ENCODE peak calls at places on chromosomes 11 and 22, in four cellular contexts. One of them, this sample, is unnamed. For H3K4me1, the result is how much of the 10 kb centered on the place peaks cover.

GRCh38 chr11:43942651-43943356 is 367 bp downstream of the C11orf96 start:
- DNase-seq in keratinocyte: no peak
- DNase-seq in OCI-LY7: no peak
- DNase-seq in pancreas: no peak
- DNase-seq in this sample: no peak

GRCh38 chr11:106601637-106602297 is 416.5 kb downstream of the GUCY1A2 start:
- DNase-seq in keratinocyte: no peak
- DNase-seq in OCI-LY7: no peak
- DNase-seq in pancreas: no peak
- DNase-seq in this sample: no peak

GRCh38 chr11:69537855-69538640 is 56.6 kb downstream of the LINC01488 start:
- DNase-seq in keratinocyte: no peak
- DNase-seq in OCI-LY7: no peak
- DNase-seq in pancreas: no peak
- DNase-seq in this sample: no peak

GRCh38 chr11:61542024-61542461 is 33.5 kb downstream of the LRRC10B start:
- DNase-seq in pancreas: no peak
- DNase-seq in OCI-LY7: no peak
- DNase-seq in keratinocyte: no peak
- DNase-seq in this sample: no peak

GRCh38 chr22:50218996-50219727 is 18.4 kb downstream of the SELENOO start:
- DNase-seq in OCI-LY7: no peak
- DNase-seq in pancreas: peak
- DNase-seq in keratinocyte: no peak
- DNase-seq in this sample: peak

GRCh38 chr11:45554230-45554967 is 111.0 kb downstream of the CHST1 start:
- DNase-seq in pancreas: no peak
- DNase-seq in keratinocyte: no peak
- DNase-seq in OCI-LY7: no peak
- DNase-seq in this sample: peak

GRCh38 chr11:65448074-65448417 is 25.4 kb downstream of the NEAT1 start:
- DNase-seq in OCI-LY7: peak
- DNase-seq in pancreas: no peak
- DNase-seq in keratinocyte: no peak
- DNase-seq in this sample: no peak

GRCh38 chr11:11028017-11028692 is 170.3 kb upstream of the ZBED5 start:
- DNase-seq in OCI-LY7: peak
- DNase-seq in keratinocyte: peak
- DNase-seq in pancreas: peak
- DNase-seq in this sample: peak

GRCh38 chr11:67373916-67374570 is 645 bp upstream of the CLCF1 start:
- DNase-seq in OCI-LY7: peak
- DNase-seq in keratinocyte: peak
- DNase-seq in pancreas: peak
- DNase-seq in this sample: peak

GRCh38 chr11:74196781-74197486 is 25.8 kb downstream of the PPME1 start:
- DNase-seq in keratinocyte: no peak
- DNase-seq in OCI-LY7: no peak
- DNase-seq in pancreas: no peak
- DNase-seq in this sample: no peak

GRCh38 chr11:74538680-74539079 is 45.2 kb upstream of the LIPT2 start:
- DNase-seq in OCI-LY7: no peak
- DNase-seq in keratinocyte: no peak
- DNase-seq in pancreas: no peak
- DNase-seq in this sample: no peak

GRCh38 chr22:42945027-42945426 is 69.9 kb downstream of the PACSIN2 start:
- DNase-seq in pancreas: no peak
- DNase-seq in OCI-LY7: no peak
- DNase-seq in keratinocyte: no peak
- DNase-seq in this sample: no peak

GRCh38 chr22:42944409-42944808 is 70.5 kb downstream of the PACSIN2 start:
- DNase-seq in keratinocyte: no peak
- DNase-seq in pancreas: no peak
- DNase-seq in OCI-LY7: no peak
- DNase-seq in this sample: no peak

GRCh38 chr22:42943981-42944380 is 71.0 kb downstream of the PACSIN2 start:
- DNase-seq in OCI-LY7: no peak
- DNase-seq in keratinocyte: no peak
- DNase-seq in pancreas: no peak
- DNase-seq in this sample: no peak

GRCh38 chr22:42939941-42940653 is 74.9 kb downstream of the PACSIN2 start:
- DNase-seq in pancreas: peak
- DNase-seq in keratinocyte: no peak
- DNase-seq in OCI-LY7: no peak
- DNase-seq in this sample: no peak

DNA sequence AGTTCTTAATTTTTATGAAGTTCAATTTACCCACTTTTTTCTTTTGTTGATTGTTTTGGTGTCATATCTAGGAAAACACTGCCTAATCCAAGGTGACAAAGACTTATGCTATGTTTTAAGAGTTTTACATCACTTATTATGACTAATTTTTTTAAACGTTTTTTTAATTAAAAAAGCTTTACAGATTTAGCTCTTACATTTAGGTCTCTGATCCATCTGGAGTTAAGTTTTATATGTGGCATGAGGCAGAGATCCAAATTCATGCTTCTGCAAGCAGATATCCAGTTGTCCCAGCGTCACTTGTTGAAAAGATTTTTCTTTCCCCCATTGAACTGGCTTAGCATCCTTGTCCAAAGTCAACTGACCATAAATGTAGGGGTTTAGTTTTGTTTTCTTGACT is 72.6 kb downstream of the PACSIN2 start:
- DNase-seq in OCI-LY7: no peak
- DNase-seq in keratinocyte: no peak
- DNase-seq in pancreas: no peak
- DNase-seq in this sample: no peak
- H3K4me1 ChIP-seq in OCI-LY7: under half
- H3K4me1 ChIP-seq in keratinocyte: under half
- H3K4me1 ChIP-seq in pancreas: half or more
- H3K4me1 ChIP-seq in this sample: under half

DNA sequence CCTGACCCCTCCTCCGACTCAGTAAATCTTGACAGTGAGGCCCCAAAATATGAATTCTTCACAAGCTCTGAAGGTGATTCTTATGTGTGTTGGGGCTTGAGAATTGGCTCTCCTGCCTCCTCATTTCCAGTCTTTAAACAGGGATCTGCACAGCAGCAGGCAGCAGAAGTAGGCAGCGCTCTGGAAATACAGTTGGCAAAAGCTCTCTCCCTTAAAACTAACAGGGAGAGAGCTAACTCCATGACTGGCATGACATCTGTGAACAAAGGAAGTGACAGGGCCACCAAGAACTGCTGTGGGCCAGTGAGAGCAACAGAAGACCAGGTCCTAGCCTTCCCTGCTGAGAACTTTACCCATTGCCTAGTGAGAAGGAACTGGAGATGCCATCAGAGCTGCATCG is 70.1 kb downstream of the PANX1 start:
- DNase-seq in pancreas: no peak
- DNase-seq in OCI-LY7: no peak
- DNase-seq in keratinocyte: no peak
- DNase-seq in this sample: no peak
- TF ChIP-seq CTCF in pancreas: no peak
- TF ChIP-seq CTCF in OCI-LY7: no peak
- TF ChIP-seq CTCF in keratinocyte: no peak
- TF ChIP-seq CTCF in this sample: no peak

DNA sequence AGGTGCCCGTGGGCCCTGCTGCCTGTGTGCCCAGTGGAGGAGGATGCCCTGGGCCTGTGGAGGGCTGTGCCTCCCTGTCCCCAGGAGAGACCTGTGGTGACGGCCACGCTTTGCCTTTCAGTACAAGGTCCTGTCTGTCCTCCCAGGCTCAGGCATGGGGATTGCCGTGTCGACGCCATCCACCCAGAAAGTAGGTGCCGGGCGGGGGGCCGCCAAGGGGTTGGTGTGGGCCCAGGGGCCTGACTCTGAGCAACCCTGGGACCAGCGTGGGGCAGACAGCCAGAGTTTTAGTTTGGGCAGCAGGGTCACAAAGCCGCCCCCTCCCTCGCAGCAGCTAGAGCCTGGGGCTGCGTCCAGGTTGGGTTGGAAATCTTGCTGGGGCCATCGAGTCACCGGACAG is 56.3 kb downstream of the GRAMD4 start:
- DNase-seq in pancreas: no peak
- DNase-seq in OCI-LY7: no peak
- DNase-seq in keratinocyte: no peak
- DNase-seq in this sample: no peak
- H3K27ac ChIP-seq in pancreas: no peak
- H3K27ac ChIP-seq in OCI-LY7: no peak
- H3K27ac ChIP-seq in keratinocyte: no peak
- H3K27ac ChIP-seq in this sample: peak

DNA sequence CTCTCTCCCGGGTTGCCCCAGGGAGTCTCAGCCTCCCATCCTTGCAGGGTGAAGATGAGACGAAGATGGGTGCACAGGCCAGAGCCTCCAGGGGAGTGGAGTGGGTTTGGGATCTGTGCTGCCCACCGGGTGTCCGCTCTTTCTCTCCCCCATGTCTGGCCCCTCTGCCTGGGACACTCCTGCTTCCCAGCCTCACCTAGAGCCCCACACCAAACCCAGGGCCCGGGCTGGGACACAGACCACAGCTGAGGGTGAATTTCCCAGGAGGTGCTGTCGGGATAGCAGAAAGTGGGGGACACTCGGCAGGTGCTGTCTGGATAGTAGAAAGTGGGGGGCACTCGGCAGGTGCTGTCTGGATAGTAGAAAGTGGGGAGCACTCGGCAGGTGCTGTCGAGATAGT is 25.0 kb upstream of the KRTAP5-7 start:
- DNase-seq in OCI-LY7: no peak
- DNase-seq in pancreas: no peak
- DNase-seq in keratinocyte: no peak
- DNase-seq in this sample: no peak
- H3K4me1 ChIP-seq in OCI-LY7: under half
- H3K4me1 ChIP-seq in pancreas: under half
- H3K4me1 ChIP-seq in keratinocyte: under half
- H3K4me1 ChIP-seq in this sample: under half

DNA sequence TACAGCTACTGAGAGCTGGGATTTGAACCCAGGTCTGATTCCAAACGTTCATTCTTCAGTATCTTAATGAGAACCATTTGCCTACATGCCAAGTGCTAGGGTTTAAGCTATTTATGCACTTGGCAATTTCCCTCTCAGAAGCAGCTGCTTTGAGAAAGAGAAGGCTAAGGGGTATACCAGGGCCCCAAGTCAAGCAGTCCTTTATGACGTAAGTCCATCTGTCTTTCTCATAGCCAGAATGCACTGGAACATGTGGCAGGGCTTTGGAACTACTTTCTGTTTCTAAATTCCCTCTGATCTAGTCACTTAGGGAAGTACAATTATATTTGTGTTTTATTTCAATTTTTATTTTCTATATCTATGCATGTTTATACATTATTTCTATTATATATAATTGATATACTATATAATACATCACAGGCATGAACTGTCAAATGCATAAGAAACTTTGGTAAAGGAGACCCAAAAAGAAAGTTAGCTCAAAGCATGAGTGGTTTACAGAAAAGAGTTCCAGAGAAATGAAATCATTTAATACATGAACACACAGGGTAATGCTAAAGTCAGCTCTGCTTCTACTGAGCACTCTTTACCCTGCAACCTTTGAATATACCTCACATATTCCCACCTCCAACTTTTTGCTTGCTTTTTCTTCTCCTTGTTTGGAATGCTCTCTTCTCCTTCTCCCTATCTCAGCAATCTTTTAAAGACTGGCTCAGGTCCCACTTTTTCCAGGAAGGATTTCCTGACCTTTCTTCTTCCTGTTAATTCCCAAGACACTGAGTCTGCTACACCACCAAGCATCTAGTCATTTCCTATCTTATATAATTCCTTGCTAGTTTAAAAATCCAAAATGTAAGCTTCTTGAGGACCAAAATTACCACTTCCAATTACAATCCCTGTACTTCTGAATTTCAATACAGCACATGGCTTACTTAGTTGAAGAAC is 80.5 kb upstream of the GDPD4 start:
- DNase-seq in keratinocyte: no peak
- DNase-seq in OCI-LY7: no peak
- DNase-seq in pancreas: no peak
- DNase-seq in this sample: no peak
- TF ChIP-seq CTCF in keratinocyte: no peak
- TF ChIP-seq CTCF in OCI-LY7: no peak
- TF ChIP-seq CTCF in pancreas: no peak
- TF ChIP-seq CTCF in this sample: no peak

GRCh38 chr22:46322711-46323110 is 12.8 kb upstream of the TRMU start:
- DNase-seq in pancreas: peak
- DNase-seq in OCI-LY7: no peak
- DNase-seq in keratinocyte: no peak
- DNase-seq in this sample: no peak
- H3K27ac ChIP-seq in pancreas: no peak
- H3K27ac ChIP-seq in OCI-LY7: no peak
- H3K27ac ChIP-seq in keratinocyte: no peak
- H3K27ac ChIP-seq in this sample: no peak

GRCh38 chr22:46066691-46067090 is 83.6 kb upstream of the PPARA start:
- DNase-seq in OCI-LY7: no peak
- DNase-seq in keratinocyte: no peak
- DNase-seq in pancreas: peak
- DNase-seq in this sample: no peak
- H3K4me1 ChIP-seq in OCI-LY7: under half
- H3K4me1 ChIP-seq in keratinocyte: under half
- H3K4me1 ChIP-seq in pancreas: half or more
- H3K4me1 ChIP-seq in this sample: half or more

DNA sequence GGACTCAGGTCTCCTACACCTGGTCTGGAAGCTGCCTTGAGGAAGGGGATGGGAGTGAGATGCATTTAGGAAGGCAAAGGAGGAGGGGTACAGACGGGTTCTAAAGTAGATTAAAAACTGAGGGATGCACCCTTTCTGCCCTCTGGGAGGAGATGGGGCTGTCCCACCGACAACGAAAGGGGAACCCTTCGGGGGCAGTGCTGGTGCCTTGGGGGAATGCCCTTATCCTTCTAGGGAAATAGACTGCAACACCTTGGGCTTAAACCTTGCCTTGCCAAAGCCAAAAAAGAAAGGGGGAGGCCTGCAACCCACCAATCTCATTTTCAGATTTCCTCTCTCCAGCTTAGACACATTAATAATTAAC is 89.8 kb downstream of the PLEKHA7 start:
- DNase-seq in OCI-LY7: no peak
- DNase-seq in keratinocyte: no peak
- DNase-seq in pancreas: no peak
- DNase-seq in this sample: no peak
- TF ChIP-seq CTCF in OCI-LY7: no peak
- TF ChIP-seq CTCF in keratinocyte: no peak
- TF ChIP-seq CTCF in pancreas: no peak
- TF ChIP-seq CTCF in this sample: no peak

This sample was measured in right atrium auricular region.